ENCODE peak calls at places on chromosomes 16 and 17, in ten cellular contexts. One of them, this sample, is unnamed.
A peak's percentile ranks its signal among the peaks of the same experiment; 100 is the strongest.

GRCh38 chr17:3475812-3476686 is at the start of gene ASPA:
- DNase-seq in memory B cell: no peak
- DNase-seq in GM06990: no peak
- DNase-seq in OCI-M1: peak; percentile 64
- DNase-seq in stimulated activated CD8-positive, alpha-beta memory T cell treated with anti-CD3 and anti-CD28 coated beads, Interleukin-15, amount 100 ng/mL, for 48 hours: no peak
- DNase-seq in transverse colon: no peak
- DNase-seq in SW 1271: no peak
- DNase-seq in activated CD4-positive, alpha-beta T cell treated with anti-CD3 and anti-CD28 coated beads for 24 hours: no peak
- DNase-seq in glutamatergic neuron: no peak
- DNase-seq in GM13977: no peak
- DNase-seq in this sample: no peak

GRCh38 chr17:67227488-67227887 is 17.5 kb downstream of the HELZ start:
- DNase-seq in memory B cell: no peak
- DNase-seq in GM06990: no peak
- DNase-seq in OCI-M1: no peak
- DNase-seq in stimulated activated CD8-positive, alpha-beta memory T cell treated with anti-CD3 and anti-CD28 coated beads, Interleukin-15, amount 100 ng/mL, for 48 hours: no peak
- DNase-seq in transverse colon: no peak
- DNase-seq in SW 1271: no peak
- DNase-seq in activated CD4-positive, alpha-beta T cell treated with anti-CD3 and anti-CD28 coated beads for 24 hours: no peak
- DNase-seq in glutamatergic neuron: no peak
- DNase-seq in GM13977: no peak
- DNase-seq in this sample: no peak

GRCh38 chr17:50637829-50638571 is 3.3 kb downstream of the ABCC3 start:
- DNase-seq in memory B cell: no peak
- DNase-seq in GM06990: no peak
- DNase-seq in OCI-M1: no peak
- DNase-seq in stimulated activated CD8-positive, alpha-beta memory T cell treated with anti-CD3 and anti-CD28 coated beads, Interleukin-15, amount 100 ng/mL, for 48 hours: no peak
- DNase-seq in transverse colon: no peak
- DNase-seq in SW 1271: no peak
- DNase-seq in activated CD4-positive, alpha-beta T cell treated with anti-CD3 and anti-CD28 coated beads for 24 hours: no peak
- DNase-seq in glutamatergic neuron: no peak
- DNase-seq in GM13977: no peak
- DNase-seq in this sample: no peak

GRCh38 chr16:66275795-66276428 is 90.6 kb upstream of the CDH5 start:
- DNase-seq in memory B cell: no peak
- DNase-seq in GM06990: no peak
- DNase-seq in OCI-M1: peak; percentile 73
- DNase-seq in stimulated activated CD8-positive, alpha-beta memory T cell treated with anti-CD3 and anti-CD28 coated beads, Interleukin-15, amount 100 ng/mL, for 48 hours: no peak
- DNase-seq in transverse colon: peak; percentile 49
- DNase-seq in SW 1271: no peak
- DNase-seq in activated CD4-positive, alpha-beta T cell treated with anti-CD3 and anti-CD28 coated beads for 24 hours: no peak
- DNase-seq in glutamatergic neuron: no peak
- DNase-seq in GM13977: peak; percentile 47
- DNase-seq in this sample: peak; percentile 59

GRCh38 chr17:78357177-78357586 is 2.7 kb downstream of the SOCS3 start:
- DNase-seq in memory B cell: no peak
- DNase-seq in GM06990: no peak
- DNase-seq in OCI-M1: no peak
- DNase-seq in stimulated activated CD8-positive, alpha-beta memory T cell treated with anti-CD3 and anti-CD28 coated beads, Interleukin-15, amount 100 ng/mL, for 48 hours: no peak
- DNase-seq in transverse colon: no peak
- DNase-seq in SW 1271: no peak
- DNase-seq in activated CD4-positive, alpha-beta T cell treated with anti-CD3 and anti-CD28 coated beads for 24 hours: no peak
- DNase-seq in glutamatergic neuron: no peak
- DNase-seq in GM13977: no peak
- DNase-seq in this sample: no peak

GRCh38 chr16:66542396-66542795 is 7.5 kb downstream of the TK2 start:
- DNase-seq in memory B cell: no peak
- DNase-seq in GM06990: no peak
- DNase-seq in OCI-M1: no peak
- DNase-seq in stimulated activated CD8-positive, alpha-beta memory T cell treated with anti-CD3 and anti-CD28 coated beads, Interleukin-15, amount 100 ng/mL, for 48 hours: no peak
- DNase-seq in transverse colon: no peak
- DNase-seq in SW 1271: no peak
- DNase-seq in activated CD4-positive, alpha-beta T cell treated with anti-CD3 and anti-CD28 coated beads for 24 hours: no peak
- DNase-seq in glutamatergic neuron: no peak
- DNase-seq in GM13977: no peak
- DNase-seq in this sample: no peak

GRCh38 chr17:51165680-51166197 is 472 bp upstream of the NME2 start:
- DNase-seq in memory B cell: no peak
- DNase-seq in GM06990: no peak
- DNase-seq in OCI-M1: no peak
- DNase-seq in stimulated activated CD8-positive, alpha-beta memory T cell treated with anti-CD3 and anti-CD28 coated beads, Interleukin-15, amount 100 ng/mL, for 48 hours: no peak
- DNase-seq in transverse colon: peak; percentile 43
- DNase-seq in SW 1271: no peak
- DNase-seq in activated CD4-positive, alpha-beta T cell treated with anti-CD3 and anti-CD28 coated beads for 24 hours: no peak
- DNase-seq in glutamatergic neuron: peak; percentile 45
- DNase-seq in GM13977: no peak
- DNase-seq in this sample: peak; percentile 92

GRCh38 chr17:19327039-19327776 is 35.3 kb downstream of the B9D1 start:
- DNase-seq in memory B cell: no peak
- DNase-seq in GM06990: no peak
- DNase-seq in OCI-M1: no peak
- DNase-seq in stimulated activated CD8-positive, alpha-beta memory T cell treated with anti-CD3 and anti-CD28 coated beads, Interleukin-15, amount 100 ng/mL, for 48 hours: no peak
- DNase-seq in transverse colon: no peak
- DNase-seq in SW 1271: no peak
- DNase-seq in activated CD4-positive, alpha-beta T cell treated with anti-CD3 and anti-CD28 coated beads for 24 hours: no peak
- DNase-seq in glutamatergic neuron: no peak
- DNase-seq in GM13977: no peak
- DNase-seq in this sample: no peak

GRCh38 chr16:81873843-81874752 is 95.0 kb downstream of the PLCG2 start:
- DNase-seq in memory B cell: peak; percentile 76
- DNase-seq in GM06990: no peak
- DNase-seq in OCI-M1: peak; percentile 75
- DNase-seq in stimulated activated CD8-positive, alpha-beta memory T cell treated with anti-CD3 and anti-CD28 coated beads, Interleukin-15, amount 100 ng/mL, for 48 hours: peak; percentile 35
- DNase-seq in transverse colon: peak; percentile 51
- DNase-seq in SW 1271: no peak
- DNase-seq in activated CD4-positive, alpha-beta T cell treated with anti-CD3 and anti-CD28 coated beads for 24 hours: peak; percentile 47
- DNase-seq in glutamatergic neuron: peak; percentile 78
- DNase-seq in GM13977: peak; percentile 60
- DNase-seq in this sample: peak; percentile 73

GRCh38 chr17:66677201-66677981 is 157.5 kb upstream of the CACNG5 start:
- DNase-seq in memory B cell: no peak
- DNase-seq in GM06990: no peak
- DNase-seq in OCI-M1: no peak
- DNase-seq in stimulated activated CD8-positive, alpha-beta memory T cell treated with anti-CD3 and anti-CD28 coated beads, Interleukin-15, amount 100 ng/mL, for 48 hours: no peak
- DNase-seq in transverse colon: no peak
- DNase-seq in SW 1271: no peak
- DNase-seq in activated CD4-positive, alpha-beta T cell treated with anti-CD3 and anti-CD28 coated beads for 24 hours: no peak
- DNase-seq in glutamatergic neuron: no peak
- DNase-seq in GM13977: no peak
- DNase-seq in this sample: no peak

GRCh38 chr17:27980035-27980434 is 62.4 kb upstream of the NLK start:
- DNase-seq in memory B cell: no peak
- DNase-seq in GM06990: no peak
- DNase-seq in OCI-M1: no peak
- DNase-seq in stimulated activated CD8-positive, alpha-beta memory T cell treated with anti-CD3 and anti-CD28 coated beads, Interleukin-15, amount 100 ng/mL, for 48 hours: no peak
- DNase-seq in transverse colon: no peak
- DNase-seq in SW 1271: peak; percentile 93
- DNase-seq in activated CD4-positive, alpha-beta T cell treated with anti-CD3 and anti-CD28 coated beads for 24 hours: no peak
- DNase-seq in glutamatergic neuron: no peak
- DNase-seq in GM13977: no peak
- DNase-seq in this sample: no peak

GRCh38 chr16:54602666-54603065 is 316.1 kb upstream of the IRX3 start:
- DNase-seq in memory B cell: no peak
- DNase-seq in GM06990: no peak
- DNase-seq in OCI-M1: no peak
- DNase-seq in stimulated activated CD8-positive, alpha-beta memory T cell treated with anti-CD3 and anti-CD28 coated beads, Interleukin-15, amount 100 ng/mL, for 48 hours: no peak
- DNase-seq in transverse colon: no peak
- DNase-seq in SW 1271: no peak
- DNase-seq in activated CD4-positive, alpha-beta T cell treated with anti-CD3 and anti-CD28 coated beads for 24 hours: no peak
- DNase-seq in glutamatergic neuron: no peak
- DNase-seq in GM13977: no peak
- DNase-seq in this sample: no peak

GRCh38 chr17:74742153-74742515 is 5.1 kb downstream of the RAB37 start:
- DNase-seq in memory B cell: peak; percentile 34
- DNase-seq in GM06990: peak; percentile 77
- DNase-seq in OCI-M1: no peak
- DNase-seq in stimulated activated CD8-positive, alpha-beta memory T cell treated with anti-CD3 and anti-CD28 coated beads, Interleukin-15, amount 100 ng/mL, for 48 hours: peak; percentile 42
- DNase-seq in transverse colon: peak; percentile 71
- DNase-seq in SW 1271: no peak
- DNase-seq in activated CD4-positive, alpha-beta T cell treated with anti-CD3 and anti-CD28 coated beads for 24 hours: no peak
- DNase-seq in glutamatergic neuron: no peak
- DNase-seq in GM13977: no peak
- DNase-seq in this sample: peak; percentile 25

GRCh38 chr17:61219460-61219859 is 180.2 kb upstream of the TBX2 start:
- DNase-seq in memory B cell: no peak
- DNase-seq in GM06990: no peak
- DNase-seq in OCI-M1: no peak
- DNase-seq in stimulated activated CD8-positive, alpha-beta memory T cell treated with anti-CD3 and anti-CD28 coated beads, Interleukin-15, amount 100 ng/mL, for 48 hours: no peak
- DNase-seq in transverse colon: no peak
- DNase-seq in SW 1271: no peak
- DNase-seq in activated CD4-positive, alpha-beta T cell treated with anti-CD3 and anti-CD28 coated beads for 24 hours: no peak
- DNase-seq in glutamatergic neuron: peak; percentile 22
- DNase-seq in GM13977: no peak
- DNase-seq in this sample: no peak

GRCh38 chr17:57523926-57524634 is 221.0 kb downstream of the CCDC182 start:
- DNase-seq in memory B cell: no peak
- DNase-seq in GM06990: peak; percentile 28
- DNase-seq in OCI-M1: no peak
- DNase-seq in stimulated activated CD8-positive, alpha-beta memory T cell treated with anti-CD3 and anti-CD28 coated beads, Interleukin-15, amount 100 ng/mL, for 48 hours: no peak
- DNase-seq in transverse colon: no peak
- DNase-seq in SW 1271: no peak
- DNase-seq in activated CD4-positive, alpha-beta T cell treated with anti-CD3 and anti-CD28 coated beads for 24 hours: no peak
- DNase-seq in glutamatergic neuron: no peak
- DNase-seq in GM13977: no peak
- DNase-seq in this sample: no peak

GRCh38 chr17:6641374-6641818 is 536 bp downstream of the TXNDC17 start:
- DNase-seq in memory B cell: no peak
- DNase-seq in GM06990: no peak
- DNase-seq in OCI-M1: no peak
- DNase-seq in stimulated activated CD8-positive, alpha-beta memory T cell treated with anti-CD3 and anti-CD28 coated beads, Interleukin-15, amount 100 ng/mL, for 48 hours: no peak
- DNase-seq in transverse colon: no peak
- DNase-seq in SW 1271: no peak
- DNase-seq in activated CD4-positive, alpha-beta T cell treated with anti-CD3 and anti-CD28 coated beads for 24 hours: no peak
- DNase-seq in glutamatergic neuron: no peak
- DNase-seq in GM13977: no peak
- DNase-seq in this sample: no peak

GRCh38 chr16:85563515-85564276 is 49.4 kb upstream of the GSE1 start:
- DNase-seq in memory B cell: no peak
- DNase-seq in GM06990: no peak
- DNase-seq in OCI-M1: no peak
- DNase-seq in stimulated activated CD8-positive, alpha-beta memory T cell treated with anti-CD3 and anti-CD28 coated beads, Interleukin-15, amount 100 ng/mL, for 48 hours: no peak
- DNase-seq in transverse colon: peak; percentile 87
- DNase-seq in SW 1271: no peak
- DNase-seq in activated CD4-positive, alpha-beta T cell treated with anti-CD3 and anti-CD28 coated beads for 24 hours: no peak
- DNase-seq in glutamatergic neuron: no peak
- DNase-seq in GM13977: no peak
- DNase-seq in this sample: no peak

GRCh38 chr16:977096-977701 is 4.4 kb upstream of the SOX8 start:
- DNase-seq in memory B cell: no peak
- DNase-seq in GM06990: no peak
- DNase-seq in OCI-M1: no peak
- DNase-seq in stimulated activated CD8-positive, alpha-beta memory T cell treated with anti-CD3 and anti-CD28 coated beads, Interleukin-15, amount 100 ng/mL, for 48 hours: no peak
- DNase-seq in transverse colon: no peak
- DNase-seq in SW 1271: no peak
- DNase-seq in activated CD4-positive, alpha-beta T cell treated with anti-CD3 and anti-CD28 coated beads for 24 hours: no peak
- DNase-seq in glutamatergic neuron: peak; percentile 67
- DNase-seq in GM13977: no peak
- DNase-seq in this sample: no peak

GRCh38 chr16:56558024-56558747 is 6.7 kb upstream of the MT4 start:
- DNase-seq in memory B cell: no peak
- DNase-seq in GM06990: no peak
- DNase-seq in OCI-M1: no peak
- DNase-seq in stimulated activated CD8-positive, alpha-beta memory T cell treated with anti-CD3 and anti-CD28 coated beads, Interleukin-15, amount 100 ng/mL, for 48 hours: no peak
- DNase-seq in transverse colon: no peak
- DNase-seq in SW 1271: no peak
- DNase-seq in activated CD4-positive, alpha-beta T cell treated with anti-CD3 and anti-CD28 coated beads for 24 hours: no peak
- DNase-seq in glutamatergic neuron: no peak
- DNase-seq in GM13977: no peak
- DNase-seq in this sample: peak; percentile 42

GRCh38 chr17:57535652-57536018 is 209.5 kb downstream of the CCDC182 start:
- DNase-seq in memory B cell: no peak
- DNase-seq in GM06990: no peak
- DNase-seq in OCI-M1: no peak
- DNase-seq in stimulated activated CD8-positive, alpha-beta memory T cell treated with anti-CD3 and anti-CD28 coated beads, Interleukin-15, amount 100 ng/mL, for 48 hours: no peak
- DNase-seq in transverse colon: no peak
- DNase-seq in SW 1271: no peak
- DNase-seq in activated CD4-positive, alpha-beta T cell treated with anti-CD3 and anti-CD28 coated beads for 24 hours: no peak
- DNase-seq in glutamatergic neuron: no peak
- DNase-seq in GM13977: no peak
- DNase-seq in this sample: no peak

GRCh38 chr16:27640277-27640600 is 90.3 kb downstream of the KATNIP start:
- DNase-seq in memory B cell: no peak
- DNase-seq in GM06990: no peak
- DNase-seq in OCI-M1: no peak
- DNase-seq in stimulated activated CD8-positive, alpha-beta memory T cell treated with anti-CD3 and anti-CD28 coated beads, Interleukin-15, amount 100 ng/mL, for 48 hours: no peak
- DNase-seq in transverse colon: no peak
- DNase-seq in SW 1271: no peak
- DNase-seq in activated CD4-positive, alpha-beta T cell treated with anti-CD3 and anti-CD28 coated beads for 24 hours: no peak
- DNase-seq in glutamatergic neuron: no peak
- DNase-seq in GM13977: no peak
- DNase-seq in this sample: no peak

GRCh38 chr17:43477832-43478634 is 5.7 kb upstream of the DHX8 start:
- DNase-seq in memory B cell: no peak
- DNase-seq in GM06990: no peak
- DNase-seq in OCI-M1: no peak
- DNase-seq in stimulated activated CD8-positive, alpha-beta memory T cell treated with anti-CD3 and anti-CD28 coated beads, Interleukin-15, amount 100 ng/mL, for 48 hours: no peak
- DNase-seq in transverse colon: no peak
- DNase-seq in SW 1271: no peak
- DNase-seq in activated CD4-positive, alpha-beta T cell treated with anti-CD3 and anti-CD28 coated beads for 24 hours: no peak
- DNase-seq in glutamatergic neuron: peak; percentile 48
- DNase-seq in GM13977: no peak
- DNase-seq in this sample: peak; percentile 70

GRCh38 chr16:21524068-21524751 is 75.2 kb upstream of the METTL9 start:
- DNase-seq in memory B cell: no peak
- DNase-seq in GM06990: no peak
- DNase-seq in OCI-M1: no peak
- DNase-seq in stimulated activated CD8-positive, alpha-beta memory T cell treated with anti-CD3 and anti-CD28 coated beads, Interleukin-15, amount 100 ng/mL, for 48 hours: no peak
- DNase-seq in transverse colon: no peak
- DNase-seq in SW 1271: no peak
- DNase-seq in activated CD4-positive, alpha-beta T cell treated with anti-CD3 and anti-CD28 coated beads for 24 hours: no peak
- DNase-seq in glutamatergic neuron: no peak
- DNase-seq in GM13977: no peak
- DNase-seq in this sample: no peak

GRCh38 chr17:3929181-3929580 is 12.9 kb upstream of the P2RX1 start:
- DNase-seq in memory B cell: no peak
- DNase-seq in GM06990: no peak
- DNase-seq in OCI-M1: no peak
- DNase-seq in stimulated activated CD8-positive, alpha-beta memory T cell treated with anti-CD3 and anti-CD28 coated beads, Interleukin-15, amount 100 ng/mL, for 48 hours: no peak
- DNase-seq in transverse colon: no peak
- DNase-seq in SW 1271: no peak
- DNase-seq in activated CD4-positive, alpha-beta T cell treated with anti-CD3 and anti-CD28 coated beads for 24 hours: no peak
- DNase-seq in glutamatergic neuron: no peak
- DNase-seq in GM13977: no peak
- DNase-seq in this sample: no peak

GRCh38 chr17:81870155-81870977 is 771 bp downstream of the ARHGDIA start:
- DNase-seq in memory B cell: peak; percentile 51
- DNase-seq in GM06990: peak; percentile 63
- DNase-seq in OCI-M1: peak; percentile 67
- DNase-seq in stimulated activated CD8-positive, alpha-beta memory T cell treated with anti-CD3 and anti-CD28 coated beads, Interleukin-15, amount 100 ng/mL, for 48 hours: peak; percentile 28
- DNase-seq in transverse colon: peak; percentile 57
- DNase-seq in SW 1271: no peak
- DNase-seq in activated CD4-positive, alpha-beta T cell treated with anti-CD3 and anti-CD28 coated beads for 24 hours: peak; percentile 34
- DNase-seq in glutamatergic neuron: no peak
- DNase-seq in GM13977: peak; percentile 62
- DNase-seq in this sample: no peak

GRCh38 chr17:77708049-77708448 is 250.5 kb upstream of the TNRC6C start:
- DNase-seq in memory B cell: no peak
- DNase-seq in GM06990: no peak
- DNase-seq in OCI-M1: no peak
- DNase-seq in stimulated activated CD8-positive, alpha-beta memory T cell treated with anti-CD3 and anti-CD28 coated beads, Interleukin-15, amount 100 ng/mL, for 48 hours: no peak
- DNase-seq in transverse colon: no peak
- DNase-seq in SW 1271: no peak
- DNase-seq in activated CD4-positive, alpha-beta T cell treated with anti-CD3 and anti-CD28 coated beads for 24 hours: no peak
- DNase-seq in glutamatergic neuron: no peak
- DNase-seq in GM13977: no peak
- DNase-seq in this sample: no peak

GRCh38 chr17:8935194-8935593 is 30.3 kb downstream of the PIK3R5 start:
- DNase-seq in memory B cell: no peak
- DNase-seq in GM06990: peak; percentile 67
- DNase-seq in OCI-M1: no peak
- DNase-seq in stimulated activated CD8-positive, alpha-beta memory T cell treated with anti-CD3 and anti-CD28 coated beads, Interleukin-15, amount 100 ng/mL, for 48 hours: peak; percentile 74
- DNase-seq in transverse colon: no peak
- DNase-seq in SW 1271: no peak
- DNase-seq in activated CD4-positive, alpha-beta T cell treated with anti-CD3 and anti-CD28 coated beads for 24 hours: peak; percentile 51
- DNase-seq in glutamatergic neuron: no peak
- DNase-seq in GM13977: no peak
- DNase-seq in this sample: no peak

GRCh38 chr16:85259115-85259830 is 147.0 kb upstream of the CIBAR2 start:
- DNase-seq in memory B cell: no peak
- DNase-seq in GM06990: no peak
- DNase-seq in OCI-M1: no peak
- DNase-seq in stimulated activated CD8-positive, alpha-beta memory T cell treated with anti-CD3 and anti-CD28 coated beads, Interleukin-15, amount 100 ng/mL, for 48 hours: no peak
- DNase-seq in transverse colon: no peak
- DNase-seq in SW 1271: no peak
- DNase-seq in activated CD4-positive, alpha-beta T cell treated with anti-CD3 and anti-CD28 coated beads for 24 hours: no peak
- DNase-seq in glutamatergic neuron: no peak
- DNase-seq in GM13977: no peak
- DNase-seq in this sample: no peak